ENCODE peak calls at places on chromosomes 2 and 18, in five cellular contexts. V is H1, O is SK-N-SH, A is endothelial cell of umbilical vein, N is HCT116. H is an unnamed sample.

GRCh38 chr18:59228361-59228760 is 8.4 kb downstream of the GRP start:
- DNase-seq in V (no peak), O (no peak), A (no peak), N (no peak), H (no peak)

GRCh38 chr2:205216092-205216491 is 466.2 kb upstream of the NRP2 start:
- DNase-seq in V (no peak), O (no peak), A (no peak), N (no peak), H (no peak)

GRCh38 chr2:54850171-54851122 is 127.0 kb downstream of the EML6 start:
- DNase-seq in V (no peak), O (no peak), A (no peak), N (no peak), H (no peak)

GRCh38 chr2:96868555-96869280 is 1.2 kb downstream of the SEMA4C start:
- DNase-seq in V (peak), O (peak), A (peak), N (peak), H (peak)

GRCh38 chr2:27959496-27959895 is 69.0 kb downstream of the BABAM2 start:
- DNase-seq in V (no peak), O (no peak), A (peak), N (no peak), H (no peak)

GRCh38 chr2:47656715-47657600 is 126.0 kb upstream of the MSH6 start:
- DNase-seq in V (no peak), O (no peak), A (no peak), N (no peak), H (no peak)

GRCh38 chr18:41814651-41815050 is 140.4 kb upstream of the PIK3C3 start:
- DNase-seq in V (no peak), O (no peak), A (no peak), N (no peak), H (no peak)

GRCh38 chr2:216956820-216957493 is 97.1 kb upstream of the TNP1 start:
- DNase-seq in V (no peak), O (no peak), A (no peak), N (no peak), H (no peak)

GRCh38 chr2:219453691-219454131 is 19.1 kb downstream of the SPEG start:
- DNase-seq in V (no peak), O (peak), A (no peak), N (no peak), H (peak)

GRCh38 chr2:25103287-25103871 is 61.5 kb downstream of the EFR3B start:
- DNase-seq in V (no peak), O (no peak), A (no peak), N (no peak), H (no peak)

GRCh38 chr18:58196164-58196563 is 152.1 kb downstream of the NEDD4L start:
- DNase-seq in V (no peak), O (no peak), A (peak), N (no peak), H (no peak)

GRCh38 chr2:82690757-82691411 is 1768.2 kb downstream of the SUCLG1 start:
- DNase-seq in V (no peak), O (no peak), A (peak), N (no peak), H (no peak)

GRCh38 chr2:177343773-177344172 is 48.8 kb upstream of the AGPS start:
- DNase-seq in V (no peak), O (no peak), A (no peak), N (no peak), H (no peak)

GRCh38 chr2:108215794-108216211 is 24.0 kb upstream of the SULT1C3 start:
- DNase-seq in V (no peak), O (no peak), A (no peak), N (peak), H (peak)

DNA sequence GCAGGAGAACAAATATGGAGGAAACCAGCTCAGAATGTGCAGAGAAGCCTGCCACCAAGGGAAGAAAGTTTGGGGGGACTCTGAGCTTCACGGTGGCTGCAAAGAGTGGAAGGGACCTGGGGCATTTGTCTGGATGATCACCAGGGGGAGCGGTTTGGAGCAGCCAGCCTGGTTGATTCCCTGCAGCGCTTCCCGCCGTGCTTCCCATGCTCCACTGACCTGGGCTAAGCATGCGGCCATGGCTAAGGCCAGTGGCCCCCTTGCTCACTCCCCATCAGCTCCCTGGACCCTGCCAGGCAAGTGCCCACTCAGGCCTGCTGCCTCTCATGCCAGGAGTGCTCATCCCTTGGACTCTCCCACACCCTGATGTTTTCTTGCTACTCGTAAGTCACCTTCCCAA is 27.0 kb downstream of the NTSR2 start:
- DNase-seq in V (no peak), O (no peak), A (no peak), N (no peak), H (peak)
- TF ChIP-seq CTCF in V (peak), O (no peak), A (no peak), N (no peak), H (peak)

DNA sequence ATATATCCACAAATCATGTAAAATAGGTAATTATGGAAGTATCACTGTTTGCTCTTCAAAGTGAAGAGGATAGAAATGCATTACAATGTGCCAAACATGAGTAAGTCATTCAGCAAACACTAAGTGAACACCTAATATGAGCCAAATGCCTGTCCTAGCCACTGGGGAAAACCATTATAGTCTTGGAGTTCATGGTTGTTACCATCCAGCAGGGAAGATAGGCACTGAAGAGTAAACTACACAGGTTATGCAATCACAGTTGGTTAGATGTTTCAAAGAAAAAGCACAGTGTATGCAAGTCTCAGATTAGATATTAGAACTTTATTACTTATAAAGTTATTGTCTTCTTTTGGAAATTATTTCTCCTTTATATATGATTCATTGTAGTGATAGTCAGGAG is 3.9 kb upstream of the SERPINB2 start:
- DNase-seq in V (no peak), O (no peak), A (no peak), N (no peak), H (no peak)
- H2AFZ ChIP-seq in V (no peak), O (no peak), A (no peak), N (no peak), H (no peak)

DNA sequence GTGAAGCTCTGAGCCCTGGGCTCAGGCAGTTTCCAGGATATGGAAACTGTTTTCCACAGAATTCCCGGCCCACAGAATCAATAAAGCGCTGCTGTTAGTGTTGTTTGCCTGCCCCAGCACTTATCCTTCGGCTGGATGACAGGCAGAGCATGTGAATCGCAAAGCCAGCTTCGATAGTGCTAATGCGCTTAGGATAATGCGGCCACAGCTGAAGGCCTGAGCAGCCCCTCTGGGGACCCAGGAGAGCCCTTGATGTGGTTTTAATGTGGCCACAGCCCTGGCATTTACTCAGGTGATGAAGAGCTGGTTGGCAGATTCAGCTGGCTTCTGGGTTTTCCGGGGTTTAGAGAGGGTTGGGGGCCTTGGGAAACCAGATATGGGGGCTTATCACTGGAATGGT is 23.7 kb downstream of the PCARE start:
- DNase-seq in V (no peak), O (no peak), A (no peak), N (no peak), H (no peak)
- TF ChIP-seq POLR2AphosphoS5 in V (no peak), O (no peak), A (no peak), N (no peak), H (no peak)

GRCh38 chr2:125296742-125297141 is 1271.7 kb downstream of the CNTNAP5 start:
- DNase-seq in V (no peak), O (no peak), A (no peak), N (no peak), H (peak)
- TF ChIP-seq CTCF in V (no peak), O (no peak), A (no peak), N (no peak), H (no peak)

GRCh38 chr18:907880-908512 is 3.3 kb downstream of the ADCYAP1 start:
- DNase-seq in V (no peak), O (peak), A (no peak), N (no peak), H (peak)
- H2AFZ ChIP-seq in V (no peak), O (no peak), A (no peak), N (no peak), H (peak)

GRCh38 chr2:241857572-241858121 is 1.0 kb downstream of the PDCD1 start:
- DNase-seq in V (no peak), O (peak), A (no peak), N (no peak), H (no peak)

GRCh38 chr2:241857041-241857541 is 1.6 kb downstream of the PDCD1 start:
- DNase-seq in V (no peak), O (peak), A (no peak), N (no peak), H (no peak)

GRCh38 chr2:241859017-241859435 is 332 bp upstream of the PDCD1 start:
- DNase-seq in V (no peak), O (no peak), A (no peak), N (no peak), H (no peak)

GRCh38 chr2:241859436-241860183 is 916 bp upstream of the PDCD1 start:
- DNase-seq in V (no peak), O (peak), A (no peak), N (no peak), H (no peak)

GRCh38 chr2:241858206-241859016 is at the start of gene PDCD1:
- DNase-seq in V (no peak), O (peak), A (no peak), N (no peak), H (peak)
- TF ChIP-seq POLR2AphosphoS5 in V (no peak), O (no peak), A (no peak), N (no peak), H (no peak)

GRCh38 chr2:29544031-29544430 is 377.4 kb downstream of the ALK start:
- DNase-seq in V (no peak), O (no peak), A (no peak), N (no peak), H (no peak)

GRCh38 chr2:29544917-29545316 is 376.5 kb downstream of the ALK start:
- DNase-seq in V (no peak), O (no peak), A (no peak), N (no peak), H (no peak)

GRCh38 chr2:29549069-29549380 is 372.4 kb downstream of the ALK start:
- DNase-seq in V (no peak), O (no peak), A (no peak), N (no peak), H (no peak)
- TF ChIP-seq CTCF in V (no peak), O (no peak), A (no peak), N (no peak), H (no peak)

DNA sequence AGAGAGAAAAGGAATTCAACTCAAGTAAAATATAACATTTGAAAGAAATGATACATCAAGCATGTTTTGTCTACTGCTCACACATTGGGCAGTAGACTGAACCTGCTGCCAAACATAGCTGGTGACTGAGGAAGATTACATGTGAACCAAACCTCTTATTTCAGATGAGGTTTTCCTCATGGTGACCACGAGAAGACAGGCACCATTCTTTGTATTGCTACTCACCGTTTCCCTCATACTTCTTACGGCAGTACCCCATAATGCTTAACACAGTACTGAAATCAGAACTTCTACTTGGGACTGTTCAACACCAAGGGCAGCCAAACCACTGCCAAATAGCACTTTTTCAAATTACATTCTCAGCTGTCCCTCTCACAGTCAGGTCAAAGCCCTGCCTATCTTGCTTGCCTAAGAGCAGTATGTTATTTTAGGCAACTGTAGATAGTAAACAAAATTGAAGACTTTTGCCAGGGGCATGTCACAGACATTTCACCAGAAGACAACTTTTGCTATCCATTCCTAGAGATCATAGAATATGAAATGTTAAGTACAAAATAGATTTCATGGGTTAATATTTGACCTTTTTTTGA is 167.1 kb upstream of the DOK6 start:
- DNase-seq in V (no peak), O (no peak), A (no peak), N (no peak), H (no peak)
- H2AFZ ChIP-seq in V (peak), O (no peak), A (no peak), N (no peak), H (no peak)

H was measured in GM23338.